ENCODE peak calls at places on chromosome 10, in six cellular contexts. One of them, this sample, is unnamed.

GRCh38 chr10:91944880-91945630 is 21.5 kb downstream of the BTAF1 start:
- DNase-seq in CD4-positive, alpha-beta T cell: no peak
- DNase-seq in thoracic aorta: no peak
- DNase-seq in GM23338: no peak
- DNase-seq in suprapubic skin: no peak
- DNase-seq in heart left ventricle: no peak
- DNase-seq in this sample: no peak

GRCh38 chr10:79131730-79132644 is 63.2 kb downstream of the ZMIZ1 start:
- DNase-seq in CD4-positive, alpha-beta T cell: no peak
- DNase-seq in thoracic aorta: no peak
- DNase-seq in suprapubic skin: no peak
- DNase-seq in heart left ventricle: no peak
- DNase-seq in GM23338: no peak
- DNase-seq in this sample: no peak

GRCh38 chr10:93392111-93392510 is 90.0 kb downstream of the MYOF start:
- DNase-seq in CD4-positive, alpha-beta T cell: no peak
- DNase-seq in GM23338: no peak
- DNase-seq in thoracic aorta: no peak
- DNase-seq in heart left ventricle: no peak
- DNase-seq in suprapubic skin: no peak
- DNase-seq in this sample: no peak

GRCh38 chr10:95392711-95393164 is 101.9 kb upstream of the PDLIM1 start:
- DNase-seq in suprapubic skin: no peak
- DNase-seq in thoracic aorta: no peak
- DNase-seq in CD4-positive, alpha-beta T cell: no peak
- DNase-seq in GM23338: no peak
- DNase-seq in heart left ventricle: no peak
- DNase-seq in this sample: no peak

GRCh38 chr10:12633776-12634390 is 284.5 kb downstream of the CAMK1D start:
- DNase-seq in CD4-positive, alpha-beta T cell: no peak
- DNase-seq in suprapubic skin: no peak
- DNase-seq in heart left ventricle: no peak
- DNase-seq in thoracic aorta: no peak
- DNase-seq in GM23338: no peak
- DNase-seq in this sample: no peak

GRCh38 chr10:90960355-90960814 is 39.5 kb upstream of the ANKRD1 start:
- DNase-seq in suprapubic skin: no peak
- DNase-seq in thoracic aorta: no peak
- DNase-seq in GM23338: no peak
- DNase-seq in CD4-positive, alpha-beta T cell: no peak
- DNase-seq in heart left ventricle: no peak
- DNase-seq in this sample: no peak

GRCh38 chr10:79387974-79388850 is 40.9 kb downstream of the PPIF start:
- DNase-seq in heart left ventricle: peak; percentile 5
- DNase-seq in suprapubic skin: no peak
- DNase-seq in GM23338: no peak
- DNase-seq in CD4-positive, alpha-beta T cell: peak; percentile 24
- DNase-seq in thoracic aorta: no peak
- DNase-seq in this sample: peak; percentile 24

GRCh38 chr10:132574783-132575319 is 37.3 kb downstream of the INPP5A start:
- DNase-seq in heart left ventricle: no peak
- DNase-seq in CD4-positive, alpha-beta T cell: no peak
- DNase-seq in thoracic aorta: no peak
- DNase-seq in GM23338: peak; percentile 63
- DNase-seq in suprapubic skin: no peak
- DNase-seq in this sample: no peak

GRCh38 chr10:46549171-46550075 is 7.0 kb downstream of the GPRIN2 start:
- DNase-seq in thoracic aorta: no peak
- DNase-seq in GM23338: no peak
- DNase-seq in heart left ventricle: peak; percentile 11
- DNase-seq in suprapubic skin: peak; percentile 71
- DNase-seq in CD4-positive, alpha-beta T cell: peak; percentile 34
- DNase-seq in this sample: peak; percentile 82

GRCh38 chr10:29104661-29105369 is 184.1 kb upstream of the LYZL1 start:
- DNase-seq in heart left ventricle: no peak
- DNase-seq in suprapubic skin: no peak
- DNase-seq in thoracic aorta: no peak
- DNase-seq in CD4-positive, alpha-beta T cell: no peak
- DNase-seq in GM23338: no peak
- DNase-seq in this sample: no peak

GRCh38 chr10:96188911-96189310 is 58.8 kb downstream of the ZNF518A start:
- DNase-seq in CD4-positive, alpha-beta T cell: no peak
- DNase-seq in GM23338: no peak
- DNase-seq in thoracic aorta: no peak
- DNase-seq in suprapubic skin: no peak
- DNase-seq in heart left ventricle: no peak
- DNase-seq in this sample: no peak

GRCh38 chr10:118721005-118721876 is 33.5 kb downstream of the CACUL1 start:
- DNase-seq in suprapubic skin: no peak
- DNase-seq in heart left ventricle: peak; percentile 28
- DNase-seq in thoracic aorta: peak; percentile 19
- DNase-seq in CD4-positive, alpha-beta T cell: peak; percentile 48
- DNase-seq in GM23338: peak; percentile 68
- DNase-seq in this sample: no peak

GRCh38 chr10:33265621-33266020 is 68.8 kb downstream of the NRP1 start:
- DNase-seq in CD4-positive, alpha-beta T cell: no peak
- DNase-seq in thoracic aorta: no peak
- DNase-seq in heart left ventricle: no peak
- DNase-seq in suprapubic skin: no peak
- DNase-seq in GM23338: no peak
- DNase-seq in this sample: no peak

GRCh38 chr10:60456053-60456452 is 66.4 kb upstream of the ANK3 start:
- DNase-seq in heart left ventricle: no peak
- DNase-seq in thoracic aorta: no peak
- DNase-seq in suprapubic skin: no peak
- DNase-seq in GM23338: peak; percentile 77
- DNase-seq in CD4-positive, alpha-beta T cell: no peak
- DNase-seq in this sample: no peak

GRCh38 chr10:1671366-1672000 is 65.8 kb downstream of the ADARB2 start:
- DNase-seq in heart left ventricle: no peak
- DNase-seq in suprapubic skin: no peak
- DNase-seq in GM23338: no peak
- DNase-seq in thoracic aorta: no peak
- DNase-seq in CD4-positive, alpha-beta T cell: no peak
- DNase-seq in this sample: no peak

GRCh38 chr10:79502561-79503309 is 9.6 kb upstream of the EIF5AL1 start:
- DNase-seq in thoracic aorta: no peak
- DNase-seq in heart left ventricle: no peak
- DNase-seq in suprapubic skin: no peak
- DNase-seq in GM23338: peak; percentile 79
- DNase-seq in CD4-positive, alpha-beta T cell: no peak
- DNase-seq in this sample: no peak

GRCh38 chr10:63057509-63057908 is 75.6 kb upstream of the NRBF2 start:
- DNase-seq in GM23338: peak; percentile 49
- DNase-seq in CD4-positive, alpha-beta T cell: no peak
- DNase-seq in thoracic aorta: no peak
- DNase-seq in suprapubic skin: no peak
- DNase-seq in heart left ventricle: no peak
- DNase-seq in this sample: no peak

GRCh38 chr10:30751678-30752331 is 122.3 kb upstream of the LYZL2 start:
- DNase-seq in thoracic aorta: no peak
- DNase-seq in CD4-positive, alpha-beta T cell: peak; percentile 63
- DNase-seq in heart left ventricle: peak; percentile 78
- DNase-seq in suprapubic skin: peak; percentile 77
- DNase-seq in GM23338: peak; percentile 84
- DNase-seq in this sample: no peak

GRCh38 chr10:28545967-28546644 is 13.2 kb downstream of the WAC start:
- DNase-seq in GM23338: no peak
- DNase-seq in heart left ventricle: no peak
- DNase-seq in CD4-positive, alpha-beta T cell: no peak
- DNase-seq in suprapubic skin: no peak
- DNase-seq in thoracic aorta: no peak
- DNase-seq in this sample: no peak

GRCh38 chr10:48446785-48447184 is 140.3 kb downstream of the MAPK8 start:
- DNase-seq in CD4-positive, alpha-beta T cell: no peak
- DNase-seq in GM23338: no peak
- DNase-seq in thoracic aorta: no peak
- DNase-seq in heart left ventricle: no peak
- DNase-seq in suprapubic skin: peak; percentile 50
- DNase-seq in this sample: peak; percentile 45

GRCh38 chr10:74900297-74900696 is 73.9 kb downstream of the KAT6B start:
- DNase-seq in GM23338: no peak
- DNase-seq in thoracic aorta: no peak
- DNase-seq in suprapubic skin: no peak
- DNase-seq in heart left ventricle: no peak
- DNase-seq in CD4-positive, alpha-beta T cell: no peak
- DNase-seq in this sample: no peak

GRCh38 chr10:79173582-79174262 is 105.0 kb downstream of the ZMIZ1 start:
- DNase-seq in CD4-positive, alpha-beta T cell: no peak
- DNase-seq in heart left ventricle: no peak
- DNase-seq in thoracic aorta: no peak
- DNase-seq in suprapubic skin: no peak
- DNase-seq in GM23338: no peak
- DNase-seq in this sample: no peak

GRCh38 chr10:35135861-35136260 is 9.2 kb downstream of the CREM start:
- DNase-seq in heart left ventricle: no peak
- DNase-seq in suprapubic skin: no peak
- DNase-seq in GM23338: no peak
- DNase-seq in CD4-positive, alpha-beta T cell: no peak
- DNase-seq in thoracic aorta: no peak
- DNase-seq in this sample: no peak

GRCh38 chr10:15141136-15142067 is 27.1 kb downstream of the NMT2 start:
- DNase-seq in GM23338: no peak
- DNase-seq in CD4-positive, alpha-beta T cell: no peak
- DNase-seq in suprapubic skin: no peak
- DNase-seq in heart left ventricle: no peak
- DNase-seq in thoracic aorta: no peak
- DNase-seq in this sample: no peak

GRCh38 chr10:119608316-119609155 is 11.8 kb upstream of the TIAL1 start:
- DNase-seq in heart left ventricle: peak; percentile 27
- DNase-seq in suprapubic skin: no peak
- DNase-seq in thoracic aorta: no peak
- DNase-seq in CD4-positive, alpha-beta T cell: peak; percentile 39
- DNase-seq in GM23338: peak; percentile 73
- DNase-seq in this sample: no peak

GRCh38 chr10:112904000-112904399 is 46.0 kb upstream of the TCF7L2 start:
- DNase-seq in suprapubic skin: no peak
- DNase-seq in CD4-positive, alpha-beta T cell: no peak
- DNase-seq in thoracic aorta: no peak
- DNase-seq in GM23338: no peak
- DNase-seq in heart left ventricle: no peak
- DNase-seq in this sample: no peak

GRCh38 chr10:32795598-32796183 is 162.3 kb downstream of the ITGB1 start:
- DNase-seq in heart left ventricle: no peak
- DNase-seq in thoracic aorta: no peak
- DNase-seq in CD4-positive, alpha-beta T cell: no peak
- DNase-seq in suprapubic skin: no peak
- DNase-seq in GM23338: peak; percentile 70
- DNase-seq in this sample: no peak

GRCh38 chr10:30014511-30014910 is 44.9 kb downstream of the JCAD start:
- DNase-seq in thoracic aorta: no peak
- DNase-seq in suprapubic skin: no peak
- DNase-seq in heart left ventricle: no peak
- DNase-seq in GM23338: no peak
- DNase-seq in CD4-positive, alpha-beta T cell: no peak
- DNase-seq in this sample: no peak

GRCh38 chr10:12489806-12490205 is 140.5 kb downstream of the CAMK1D start:
- DNase-seq in suprapubic skin: no peak
- DNase-seq in heart left ventricle: no peak
- DNase-seq in GM23338: peak; percentile 46
- DNase-seq in CD4-positive, alpha-beta T cell: no peak
- DNase-seq in thoracic aorta: no peak
- DNase-seq in this sample: no peak

GRCh38 chr10:133091316-133091715 is 3.6 kb downstream of the ADGRA1 start:
- DNase-seq in suprapubic skin: no peak
- DNase-seq in GM23338: no peak
- DNase-seq in thoracic aorta: no peak
- DNase-seq in heart left ventricle: no peak
- DNase-seq in CD4-positive, alpha-beta T cell: no peak
- DNase-seq in this sample: no peak

GRCh38 chr10:74071151-74071550 is 73.2 kb downstream of the VCL start:
- DNase-seq in CD4-positive, alpha-beta T cell: no peak
- DNase-seq in heart left ventricle: peak; percentile 40
- DNase-seq in suprapubic skin: no peak
- DNase-seq in thoracic aorta: no peak
- DNase-seq in GM23338: peak; percentile 58
- DNase-seq in this sample: no peak

GRCh38 chr10:118769898-118770600 is 15.3 kb upstream of the CACUL1 start:
- DNase-seq in CD4-positive, alpha-beta T cell: no peak
- DNase-seq in GM23338: no peak
- DNase-seq in heart left ventricle: no peak
- DNase-seq in thoracic aorta: no peak
- DNase-seq in suprapubic skin: no peak
- DNase-seq in this sample: no peak

GRCh38 chr10:70954777-70955176 is 66.4 kb upstream of the PCBD1 start:
- DNase-seq in suprapubic skin: no peak
- DNase-seq in thoracic aorta: no peak
- DNase-seq in GM23338: no peak
- DNase-seq in CD4-positive, alpha-beta T cell: no peak
- DNase-seq in heart left ventricle: no peak
- DNase-seq in this sample: no peak

GRCh38 chr10:109924947-109925620 is 1.8 kb upstream of the XPNPEP1 start:
- DNase-seq in GM23338: peak; percentile 75
- DNase-seq in suprapubic skin: no peak
- DNase-seq in heart left ventricle: no peak
- DNase-seq in CD4-positive, alpha-beta T cell: no peak
- DNase-seq in thoracic aorta: no peak
- DNase-seq in this sample: no peak
- H3K27ac ChIP-seq in GM23338: peak overlapping the region; percentile 88
- H3K27ac ChIP-seq in suprapubic skin: no peak overlapping the region
- H3K27ac ChIP-seq in heart left ventricle: no peak overlapping the region
- H3K27ac ChIP-seq in CD4-positive, alpha-beta T cell: no peak overlapping the region
- H3K27ac ChIP-seq in thoracic aorta: no peak overlapping the region
- H3K27ac ChIP-seq in this sample: no peak overlapping the region

DNA sequence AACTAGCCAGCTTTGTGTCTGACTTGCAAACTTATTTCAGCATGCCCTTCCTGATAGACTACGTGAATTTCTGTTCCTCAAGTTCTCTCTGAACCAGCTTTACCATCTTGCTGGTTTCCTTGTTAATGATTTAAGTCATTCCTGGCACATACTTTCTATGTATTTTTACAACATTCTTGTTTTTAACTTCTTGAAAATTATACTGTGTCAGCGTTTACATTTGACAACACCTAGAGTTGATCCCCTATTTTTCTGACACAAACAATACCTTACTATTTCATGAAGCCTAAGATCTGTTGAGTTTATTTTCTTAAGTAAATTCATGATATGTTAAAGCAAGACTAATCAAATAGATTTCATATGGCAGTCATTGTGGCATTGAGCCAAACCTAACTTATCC is 686.3 kb downstream of the XPNPEP1 start:
- DNase-seq in thoracic aorta: no peak
- DNase-seq in suprapubic skin: no peak
- DNase-seq in heart left ventricle: no peak
- DNase-seq in GM23338: no peak
- DNase-seq in CD4-positive, alpha-beta T cell: no peak
- DNase-seq in this sample: no peak
- H3K27ac ChIP-seq in thoracic aorta: no peak overlapping the region
- H3K27ac ChIP-seq in suprapubic skin: no peak overlapping the region
- H3K27ac ChIP-seq in heart left ventricle: no peak overlapping the region
- H3K27ac ChIP-seq in GM23338: no peak overlapping the region
- H3K27ac ChIP-seq in CD4-positive, alpha-beta T cell: no peak overlapping the region
- H3K27ac ChIP-seq in this sample: no peak overlapping the region

GRCh38 chr10:89352802-89353201 is 25.0 kb downstream of the IFIT3 start:
- DNase-seq in CD4-positive, alpha-beta T cell: no peak
- DNase-seq in thoracic aorta: no peak
- DNase-seq in GM23338: no peak
- DNase-seq in suprapubic skin: no peak
- DNase-seq in heart left ventricle: no peak
- DNase-seq in this sample: no peak
- H3K27ac ChIP-seq in CD4-positive, alpha-beta T cell: no peak overlapping the region
- H3K27ac ChIP-seq in thoracic aorta: peak overlapping the region; percentile 81
- H3K27ac ChIP-seq in GM23338: no peak overlapping the region
- H3K27ac ChIP-seq in suprapubic skin: no peak overlapping the region
- H3K27ac ChIP-seq in heart left ventricle: no peak overlapping the region
- H3K27ac ChIP-seq in this sample: peak overlapping the region; percentile 90

GRCh38 chr10:5488272-5489161 is 10.9 kb downstream of the CALML5 start:
- DNase-seq in heart left ventricle: no peak
- DNase-seq in GM23338: peak; percentile 38
- DNase-seq in thoracic aorta: no peak
- DNase-seq in CD4-positive, alpha-beta T cell: no peak
- DNase-seq in suprapubic skin: peak; percentile 83
- DNase-seq in this sample: peak; percentile 91
- H3K27ac ChIP-seq in heart left ventricle: no peak overlapping the region
- H3K27ac ChIP-seq in GM23338: no peak overlapping the region
- H3K27ac ChIP-seq in thoracic aorta: no peak overlapping the region
- H3K27ac ChIP-seq in CD4-positive, alpha-beta T cell: no peak overlapping the region
- H3K27ac ChIP-seq in suprapubic skin: peak overlapping the region; percentile 92
- H3K27ac ChIP-seq in this sample: peak overlapping the region; percentile 83

This sample was measured in RWPE2.